ENCODE peak calls at places on chromosomes 3 and 15, in five cellular contexts. One of them, this sample, is unnamed.

GRCh38 chr3:188671941-188672340 is 499.8 kb upstream of the TPRG1 start:
- DNase-seq in neuronal stem cell: no peak
- DNase-seq in Karpas-422: no peak
- DNase-seq in Panc1: no peak
- DNase-seq in hepatocyte: no peak
- DNase-seq in this sample: no peak

GRCh38 chr3:38805765-38806386 is 10.1 kb downstream of the SCN10A start:
- DNase-seq in neuronal stem cell: peak; percentile 95
- DNase-seq in Karpas-422: peak; percentile 88
- DNase-seq in Panc1: no peak
- DNase-seq in hepatocyte: peak; percentile 88
- DNase-seq in this sample: peak; percentile 53

GRCh38 chr3:120145498-120146285 is 51.4 kb upstream of the GSK3B start:
- DNase-seq in neuronal stem cell: no peak
- DNase-seq in Karpas-422: no peak
- DNase-seq in Panc1: no peak
- DNase-seq in hepatocyte: peak; percentile 35
- DNase-seq in this sample: peak; percentile 49

GRCh38 chr15:49415171-49415570 is 7.9 kb upstream of the FGF7 start:
- DNase-seq in neuronal stem cell: no peak
- DNase-seq in Karpas-422: no peak
- DNase-seq in Panc1: no peak
- DNase-seq in hepatocyte: no peak
- DNase-seq in this sample: peak; percentile 16

GRCh38 chr3:131033480-131034080 is 6.9 kb downstream of the NEK11 start:
- DNase-seq in neuronal stem cell: peak; percentile 39
- DNase-seq in Karpas-422: peak; percentile 87
- DNase-seq in Panc1: peak; percentile 50
- DNase-seq in hepatocyte: peak; percentile 45
- DNase-seq in this sample: peak; percentile 6

GRCh38 chr3:23111286-23111685 is 91.8 kb upstream of the UBE2E2 start:
- DNase-seq in neuronal stem cell: no peak
- DNase-seq in Karpas-422: no peak
- DNase-seq in Panc1: no peak
- DNase-seq in hepatocyte: no peak
- DNase-seq in this sample: no peak

GRCh38 chr3:43418601-43419272 is 132.4 kb downstream of the SNRK start:
- DNase-seq in neuronal stem cell: no peak
- DNase-seq in Karpas-422: no peak
- DNase-seq in Panc1: no peak
- DNase-seq in hepatocyte: no peak
- DNase-seq in this sample: no peak

GRCh38 chr15:70778258-70779076 is 15.1 kb upstream of the UACA start:
- DNase-seq in neuronal stem cell: no peak
- DNase-seq in Karpas-422: no peak
- DNase-seq in Panc1: peak; percentile 88
- DNase-seq in hepatocyte: peak; percentile 42
- DNase-seq in this sample: peak; percentile 68

GRCh38 chr3:188526057-188526456 is 372.1 kb downstream of the LPP start:
- DNase-seq in neuronal stem cell: no peak
- DNase-seq in Karpas-422: no peak
- DNase-seq in Panc1: no peak
- DNase-seq in hepatocyte: no peak
- DNase-seq in this sample: no peak

DNA sequence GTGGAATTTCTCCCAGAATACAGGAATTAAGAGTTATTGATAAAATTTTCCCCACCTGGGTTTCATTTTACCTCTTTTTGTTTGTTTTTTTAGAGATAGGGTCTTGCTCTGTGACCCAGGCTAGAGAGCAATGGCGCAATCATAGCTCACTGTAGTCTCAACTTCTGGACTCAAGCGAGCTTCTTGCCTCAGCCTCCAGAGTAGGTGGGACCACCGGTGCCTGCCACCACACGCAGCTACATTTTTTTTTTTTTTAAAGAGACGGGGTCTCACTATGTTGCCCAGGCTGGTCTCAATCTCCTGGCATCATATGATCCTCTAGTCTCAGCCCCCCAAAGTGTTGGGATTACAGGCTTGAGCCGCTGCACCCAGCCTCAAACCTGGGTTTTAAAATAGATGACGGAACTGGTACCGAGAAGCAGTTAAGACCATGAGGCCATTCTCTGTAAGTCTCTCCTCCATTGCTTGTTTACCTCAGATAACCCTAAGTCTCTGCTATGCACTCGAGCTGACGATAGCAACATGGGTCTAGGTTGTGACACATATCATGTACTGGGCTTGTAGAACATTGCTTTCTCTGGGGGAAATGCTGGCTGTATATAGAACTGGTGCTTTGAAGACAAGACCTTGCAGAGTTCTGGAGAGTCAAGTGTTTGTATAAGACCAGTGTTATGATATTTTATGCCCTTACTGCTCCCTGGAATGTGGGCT is 16.4 kb downstream of the ETV5 start:
- DNase-seq in neuronal stem cell: no peak
- DNase-seq in Karpas-422: no peak
- DNase-seq in Panc1: no peak
- DNase-seq in hepatocyte: no peak
- DNase-seq in this sample: no peak
- H3K4me1 ChIP-seq in neuronal stem cell: peaks cover 23% of the 10 kb centered on the region
- H3K4me1 ChIP-seq in Karpas-422: peaks cover 7% of the 10 kb centered on the region
- H3K4me1 ChIP-seq in Panc1: peaks cover 7% of the 10 kb centered on the region
- H3K4me1 ChIP-seq in hepatocyte: peaks cover 15% of the 10 kb centered on the region
- H3K4me1 ChIP-seq in this sample: peaks cover 3% of the 10 kb centered on the region

DNA sequence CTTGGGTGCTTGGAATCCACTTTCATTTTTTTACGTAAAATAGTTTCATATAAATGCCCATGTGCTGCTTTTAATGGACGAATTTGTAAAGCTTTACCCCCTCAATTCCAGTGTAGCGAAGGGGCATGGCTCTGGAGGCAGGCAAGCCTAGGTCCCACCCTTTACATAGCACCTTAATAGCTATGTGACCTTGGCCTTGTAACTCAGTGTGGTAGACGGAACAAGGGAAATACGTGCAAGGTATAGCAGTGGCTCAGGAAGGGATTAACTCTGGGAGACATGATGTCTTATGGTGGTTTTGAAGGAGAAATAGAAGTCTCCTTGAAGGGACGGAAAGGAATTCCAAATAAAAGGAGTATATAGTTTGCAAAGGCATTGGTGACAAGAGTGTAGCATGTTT is 1.4 kb downstream of the SEC61A1 start:
- DNase-seq in neuronal stem cell: no peak
- DNase-seq in Karpas-422: no peak
- DNase-seq in Panc1: no peak
- DNase-seq in hepatocyte: no peak
- DNase-seq in this sample: no peak
- H3K4me3 ChIP-seq in neuronal stem cell: peak overlapping the region; percentile 1
- H3K4me3 ChIP-seq in Karpas-422: peak overlapping the region; percentile 97
- H3K4me3 ChIP-seq in Panc1: peak overlapping the region; percentile 99
- H3K4me3 ChIP-seq in hepatocyte: peak overlapping the region; percentile 73
- H3K4me3 ChIP-seq in this sample: peak overlapping the region; percentile 97

DNA sequence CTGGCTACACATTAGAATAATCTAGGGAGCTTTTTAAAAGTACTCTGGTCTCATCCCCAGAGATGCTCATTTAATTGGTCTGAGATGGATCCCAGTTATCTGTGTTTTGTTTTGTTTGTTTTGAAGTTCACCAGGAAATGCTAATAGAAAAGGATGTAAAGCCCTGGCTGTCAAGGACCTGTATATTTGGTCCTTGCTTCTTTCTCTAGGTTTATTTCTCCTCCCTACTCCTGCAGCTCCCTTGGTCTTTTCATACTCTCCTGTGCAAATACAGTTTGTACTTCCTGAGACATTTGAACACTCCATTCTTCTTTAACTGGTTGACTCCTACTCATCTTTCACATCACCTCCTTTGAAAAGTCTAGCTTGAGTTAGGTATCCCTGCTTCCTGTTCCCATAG is 3.3 kb downstream of the PIK3CA start:
- DNase-seq in neuronal stem cell: no peak
- DNase-seq in Karpas-422: no peak
- DNase-seq in Panc1: no peak
- DNase-seq in hepatocyte: no peak
- DNase-seq in this sample: no peak
- H3K4me1 ChIP-seq in neuronal stem cell: no peaks in the 10 kb centered on the region
- H3K4me1 ChIP-seq in Karpas-422: peaks cover 22% of the 10 kb centered on the region
- H3K4me1 ChIP-seq in Panc1: peaks cover 24% of the 10 kb centered on the region
- H3K4me1 ChIP-seq in hepatocyte: peaks cover 9% of the 10 kb centered on the region
- H3K4me1 ChIP-seq in this sample: peaks cover 8% of the 10 kb centered on the region

DNA sequence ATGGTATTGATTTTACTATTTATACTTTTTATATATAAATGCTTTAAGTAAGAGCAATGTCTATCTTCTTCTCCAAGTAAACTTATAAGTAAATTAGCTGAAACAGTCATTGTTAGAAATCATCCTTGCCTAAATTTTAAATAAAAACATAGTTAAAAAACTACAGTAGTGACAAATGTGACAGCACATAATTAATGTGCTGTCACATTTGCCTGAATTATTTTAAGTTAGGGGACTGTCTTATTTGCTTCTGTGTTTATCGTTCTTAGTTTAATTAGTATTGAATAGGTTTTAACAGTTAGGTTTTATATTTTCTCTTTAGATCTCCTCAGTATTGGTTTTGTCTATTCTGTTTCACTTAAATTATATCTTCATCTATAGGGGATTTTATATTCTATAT is 36.1 kb downstream of the SLMAP start:
- DNase-seq in neuronal stem cell: no peak
- DNase-seq in Karpas-422: no peak
- DNase-seq in Panc1: no peak
- DNase-seq in hepatocyte: no peak
- DNase-seq in this sample: no peak
- H3K4me3 ChIP-seq in neuronal stem cell: no peak overlapping the region
- H3K4me3 ChIP-seq in Karpas-422: no peak overlapping the region
- H3K4me3 ChIP-seq in Panc1: no peak overlapping the region
- H3K4me3 ChIP-seq in hepatocyte: no peak overlapping the region
- H3K4me3 ChIP-seq in this sample: no peak overlapping the region

DNA sequence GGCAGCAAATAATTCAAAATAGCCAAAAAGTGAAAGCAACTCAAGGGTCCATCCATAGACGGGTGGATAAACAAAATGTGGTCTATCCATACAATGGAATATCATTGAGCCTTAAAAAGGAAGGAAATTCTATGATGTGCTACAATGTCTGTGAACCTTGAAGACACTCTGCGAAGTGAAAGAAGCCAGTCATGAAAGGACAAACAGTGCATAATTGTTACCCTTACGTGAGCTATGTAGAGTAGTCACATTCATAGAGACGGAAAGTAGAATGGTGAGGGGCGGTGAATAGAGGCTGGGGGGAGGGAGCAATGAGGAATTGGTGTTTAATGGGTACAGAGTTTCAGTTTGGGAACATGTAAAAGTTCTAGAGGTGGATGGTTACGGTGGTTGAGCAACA is 18.1 kb downstream of the IGF1R start:
- DNase-seq in neuronal stem cell: no peak
- DNase-seq in Karpas-422: no peak
- DNase-seq in Panc1: no peak
- DNase-seq in hepatocyte: no peak
- DNase-seq in this sample: no peak
- H3K4me1 ChIP-seq in neuronal stem cell: peaks cover 39% of the 10 kb centered on the region
- H3K4me1 ChIP-seq in Karpas-422: no peaks in the 10 kb centered on the region
- H3K4me1 ChIP-seq in Panc1: peaks cover 43% of the 10 kb centered on the region
- H3K4me1 ChIP-seq in hepatocyte: peaks cover 43% of the 10 kb centered on the region
- H3K4me1 ChIP-seq in this sample: peaks cover 32% of the 10 kb centered on the region

DNA sequence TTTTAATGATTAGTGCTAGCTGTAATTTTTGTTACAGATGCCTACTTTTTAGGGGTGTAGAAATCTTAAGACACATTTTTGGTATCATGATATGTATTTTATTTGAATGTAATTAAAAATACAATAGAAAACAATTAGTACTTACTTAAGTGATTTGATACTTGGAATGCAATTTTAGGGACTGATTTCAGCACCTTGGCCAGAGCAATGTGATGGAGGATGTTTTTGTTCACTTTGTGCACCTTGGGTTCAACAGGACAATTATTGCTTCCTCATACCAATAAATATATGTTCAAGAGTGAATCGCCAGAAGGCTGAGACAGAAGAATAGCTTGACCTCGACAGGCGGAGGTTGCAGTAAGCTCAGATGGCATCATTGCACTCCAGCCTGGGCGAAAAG is 22.3 kb downstream of the GMNC start:
- DNase-seq in neuronal stem cell: no peak
- DNase-seq in Karpas-422: no peak
- DNase-seq in Panc1: no peak
- DNase-seq in hepatocyte: no peak
- DNase-seq in this sample: no peak
- H3K4me3 ChIP-seq in neuronal stem cell: no peak overlapping the region
- H3K4me3 ChIP-seq in Karpas-422: no peak overlapping the region
- H3K4me3 ChIP-seq in Panc1: no peak overlapping the region
- H3K4me3 ChIP-seq in hepatocyte: no peak overlapping the region
- H3K4me3 ChIP-seq in this sample: no peak overlapping the region

This sample was measured in SJSA1.